ENCODE peak calls at places on chromosomes 1 and 21, in five cellular contexts. One of them, this sample, is unnamed.

GRCh38 chr1:177799746-177800145 is 170.1 kb downstream of the SEC16B start:
- DNase-seq in GM06990: no peak
- DNase-seq in astrocyte: no peak
- DNase-seq in suprapubic skin: no peak
- DNase-seq in cardiac muscle cell: no peak
- DNase-seq in this sample: no peak

GRCh38 chr21:42165901-42166300 is 53.0 kb upstream of the ABCG1 start:
- DNase-seq in suprapubic skin: no peak
- DNase-seq in astrocyte: no peak
- DNase-seq in GM06990: no peak
- DNase-seq in cardiac muscle cell: no peak
- DNase-seq in this sample: no peak

GRCh38 chr21:33418686-33419085 is 15.5 kb downstream of the IFNGR2 start:
- DNase-seq in GM06990: no peak
- DNase-seq in cardiac muscle cell: peak; percentile 33
- DNase-seq in astrocyte: no peak
- DNase-seq in suprapubic skin: peak; percentile 90
- DNase-seq in this sample: no peak

GRCh38 chr1:67674260-67675011 is 10.6 kb upstream of the GADD45A start:
- DNase-seq in astrocyte: peak; percentile 64
- DNase-seq in suprapubic skin: peak; percentile 80
- DNase-seq in cardiac muscle cell: peak; percentile 67
- DNase-seq in GM06990: no peak
- DNase-seq in this sample: no peak

GRCh38 chr1:46087891-46088290 is 44.5 kb downstream of the PIK3R3 start:
- DNase-seq in cardiac muscle cell: peak; percentile 6
- DNase-seq in GM06990: no peak
- DNase-seq in suprapubic skin: no peak
- DNase-seq in astrocyte: no peak
- DNase-seq in this sample: no peak

GRCh38 chr1:85344256-85344694 is 67.8 kb upstream of the BCL10 start:
- DNase-seq in cardiac muscle cell: peak; percentile 67
- DNase-seq in suprapubic skin: no peak
- DNase-seq in astrocyte: peak; percentile 58
- DNase-seq in GM06990: no peak
- DNase-seq in this sample: no peak

GRCh38 chr1:205003358-205004145 is 39.5 kb upstream of the CNTN2 start:
- DNase-seq in cardiac muscle cell: no peak
- DNase-seq in astrocyte: no peak
- DNase-seq in suprapubic skin: no peak
- DNase-seq in GM06990: no peak
- DNase-seq in this sample: no peak

GRCh38 chr1:225987491-225988316 is 11.4 kb downstream of the SDE2 start:
- DNase-seq in cardiac muscle cell: peak; percentile 74
- DNase-seq in astrocyte: peak; percentile 14
- DNase-seq in GM06990: no peak
- DNase-seq in suprapubic skin: no peak
- DNase-seq in this sample: peak; percentile 32

GRCh38 chr1:209364716-209365115 is 218.8 kb upstream of the CAMK1G start:
- DNase-seq in suprapubic skin: no peak
- DNase-seq in cardiac muscle cell: no peak
- DNase-seq in GM06990: no peak
- DNase-seq in astrocyte: peak; percentile 41
- DNase-seq in this sample: no peak

GRCh38 chr1:85801520-85801919 is 93.3 kb upstream of the ZNHIT6 start:
- DNase-seq in astrocyte: peak; percentile 37
- DNase-seq in GM06990: no peak
- DNase-seq in cardiac muscle cell: peak; percentile 5
- DNase-seq in suprapubic skin: no peak
- DNase-seq in this sample: no peak

GRCh38 chr1:9908846-9909221 is 1.2 kb downstream of the CTNNBIP1 start:
- DNase-seq in GM06990: no peak
- DNase-seq in cardiac muscle cell: no peak
- DNase-seq in suprapubic skin: no peak
- DNase-seq in astrocyte: no peak
- DNase-seq in this sample: no peak

This sample was measured in NCI-H2227 treated with DMSO at 0.1 percent for 48 hours.